ENCODE peak calls at places on chromosomes 13 and 19, in six cellular contexts. I is IMR-90, C is T-helper 1 cell, F is activated B cell treated with CpG ODN at 0.5 μM for 24 hours, L is fibroblast of pulmonary artery, V is suprapubic skin. Z is an unnamed sample.

GRCh38 chr13:29498426-29499040 is 97.0 kb downstream of the SLC7A1 start:
- DNase-seq in F (no peak), C (no peak), V (no peak), L (no peak), I (no peak), Z (no peak)

GRCh38 chr13:33207616-33207964 is 78.0 kb downstream of the STARD13 start:
- DNase-seq in L (peak; percentile 95), F (no peak), V (peak; percentile 76), C (no peak), I (peak; percentile 98), Z (no peak)

GRCh38 chr19:33214621-33215020 is 11.0 kb downstream of the SLC7A10 start:
- DNase-seq in F (no peak), C (no peak), V (no peak), I (peak; percentile 35), L (peak; percentile 42), Z (peak; percentile 29)

GRCh38 chr13:114145722-114146121 is 13.3 kb upstream of the RASA3 start:
- DNase-seq in I (no peak), V (peak; percentile 26), L (no peak), F (no peak), C (no peak), Z (no peak)

GRCh38 chr19:51595776-51596175 is 24.7 kb downstream of the ZNF175 start:
- DNase-seq in V (no peak), C (no peak), I (no peak), F (no peak), L (no peak), Z (no peak)

GRCh38 chr19:35291259-35291658 is 702 bp upstream of the MAG start:
- DNase-seq in C (no peak), F (no peak), L (no peak), V (no peak), I (no peak), Z (no peak)

GRCh38 chr13:49356224-49356623 is 87.6 kb downstream of the CAB39L start:
- DNase-seq in I (peak; percentile 96), V (no peak), L (peak; percentile 81), C (no peak), F (no peak), Z (no peak)

GRCh38 chr19:22595918-22596341 is 38.2 kb upstream of the ZNF492 start:
- DNase-seq in I (no peak), C (no peak), F (no peak), L (no peak), V (no peak), Z (no peak)

GRCh38 chr13:39765801-39766463 is 110.5 kb downstream of the COG6 start:
- DNase-seq in L (no peak), F (no peak), V (no peak), C (no peak), I (no peak), Z (no peak)

GRCh38 chr19:42095814-42096230 is 19.9 kb downstream of the ZNF574 start:
- DNase-seq in V (no peak), F (no peak), C (no peak), I (no peak), L (no peak), Z (no peak)

GRCh38 chr19:2048959-2049740 is 1.9 kb downstream of the MKNK2 start:
- DNase-seq in F (no peak), I (no peak), C (no peak), V (peak; percentile 71), L (no peak), Z (no peak)

GRCh38 chr19:28633223-28634030 is 579.5 kb downstream of the UQCRFS1 start:
- DNase-seq in C (no peak), V (no peak), I (peak; percentile 1), L (peak; percentile 61), F (no peak), Z (peak; percentile 13)

GRCh38 chr19:1651548-1652394 is 644 bp downstream of the TCF3 start:
- DNase-seq in V (peak; percentile 72), C (no peak), L (peak; percentile 26), F (peak; percentile 57), I (peak; percentile 23), Z (no peak)

GRCh38 chr19:41755328-41755913 is at the start of gene CEACAM6:
- DNase-seq in I (no peak), L (no peak), C (no peak), F (no peak), V (no peak), Z (no peak)

GRCh38 chr13:49836516-49836915 is 44.0 kb upstream of the KPNA3 start:
- DNase-seq in I (no peak), C (no peak), L (no peak), F (no peak), V (no peak), Z (no peak)

GRCh38 chr13:66775196-66775595 is 454.9 kb downstream of the PCDH9 start:
- DNase-seq in V (no peak), I (no peak), F (no peak), C (no peak), L (no peak), Z (no peak)